ENCODE peak calls at places on chromosome 15, in four cellular contexts. T is fibroblast of lung, G is upper lobe of right lung, M is GM06990. W is an unnamed sample.

GRCh38 chr15:52136471-52136993 is 24.0 kb upstream of the BCL2L10 start:
- DNase-seq in M (no peak), G (no peak), T (no peak), W (no peak)

GRCh38 chr15:70855764-70856163 is 1.8 kb upstream of the LARP6 start:
- DNase-seq in G (no peak), T (no peak), M (peak), W (peak)

GRCh38 chr15:97978408-97979130 is 18.1 kb downstream of the ARRDC4 start:
- DNase-seq in M (no peak), G (no peak), T (peak), W (no peak)

GRCh38 chr15:48040166-48040817 is 80.5 kb upstream of the SLC24A5 start:
- DNase-seq in T (peak), G (no peak), M (no peak), W (no peak)

GRCh38 chr15:101185770-101186169 is 66.1 kb downstream of the CHSY1 start:
- DNase-seq in M (no peak), G (no peak), T (no peak), W (no peak)

GRCh38 chr15:43792761-43793493 is 807 bp downstream of the SERF2 start:
- DNase-seq in M (no peak), T (peak), G (peak), W (peak)

GRCh38 chr15:43469867-43470266 is 23.1 kb downstream of the TP53BP1 start:
- DNase-seq in T (peak), M (no peak), G (no peak), W (no peak)

GRCh38 chr15:79339588-79340314 is 28.8 kb downstream of the TMED3 start:
- DNase-seq in M (no peak), T (peak), G (no peak), W (peak)

GRCh38 chr15:69760890-69761568 is 308.4 kb downstream of the RPLP1 start:
- DNase-seq in M (peak), G (no peak), T (peak), W (peak)

GRCh38 chr15:41281236-41281635 is 50.2 kb downstream of the CHP1 start:
- DNase-seq in T (peak), G (no peak), M (no peak), W (no peak)

GRCh38 chr15:98113357-98113756 is 152.9 kb downstream of the ARRDC4 start:
- DNase-seq in G (no peak), T (no peak), M (no peak), W (no peak)

GRCh38 chr15:70361106-70361505 is 263.4 kb upstream of the TLE3 start:
- DNase-seq in T (no peak), M (no peak), G (no peak), W (no peak)

DNA sequence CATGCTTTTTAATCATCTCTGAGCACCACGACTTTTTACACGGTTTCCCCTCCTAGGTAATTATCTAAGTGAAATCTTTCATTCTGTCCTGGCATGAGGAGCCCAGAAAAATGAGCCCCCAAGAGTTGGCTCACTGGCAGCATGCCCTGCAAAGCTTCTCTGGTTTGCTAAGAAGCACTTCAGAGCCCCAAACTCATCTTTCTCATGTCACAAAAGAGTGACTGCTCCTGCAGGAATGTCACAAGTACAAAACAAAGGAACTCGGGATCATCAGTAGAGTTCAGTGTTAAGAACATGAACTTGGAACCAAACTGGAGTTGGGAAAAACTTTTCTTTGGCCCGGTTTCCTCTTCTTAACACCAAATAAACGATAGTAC is 123.9 kb downstream of the FOXB1 start:
- DNase-seq in T (peak), G (no peak), M (no peak), W (no peak)
- H3K4me3 ChIP-seq in T (peak), G (peak), M (peak), W (peak)

DNA sequence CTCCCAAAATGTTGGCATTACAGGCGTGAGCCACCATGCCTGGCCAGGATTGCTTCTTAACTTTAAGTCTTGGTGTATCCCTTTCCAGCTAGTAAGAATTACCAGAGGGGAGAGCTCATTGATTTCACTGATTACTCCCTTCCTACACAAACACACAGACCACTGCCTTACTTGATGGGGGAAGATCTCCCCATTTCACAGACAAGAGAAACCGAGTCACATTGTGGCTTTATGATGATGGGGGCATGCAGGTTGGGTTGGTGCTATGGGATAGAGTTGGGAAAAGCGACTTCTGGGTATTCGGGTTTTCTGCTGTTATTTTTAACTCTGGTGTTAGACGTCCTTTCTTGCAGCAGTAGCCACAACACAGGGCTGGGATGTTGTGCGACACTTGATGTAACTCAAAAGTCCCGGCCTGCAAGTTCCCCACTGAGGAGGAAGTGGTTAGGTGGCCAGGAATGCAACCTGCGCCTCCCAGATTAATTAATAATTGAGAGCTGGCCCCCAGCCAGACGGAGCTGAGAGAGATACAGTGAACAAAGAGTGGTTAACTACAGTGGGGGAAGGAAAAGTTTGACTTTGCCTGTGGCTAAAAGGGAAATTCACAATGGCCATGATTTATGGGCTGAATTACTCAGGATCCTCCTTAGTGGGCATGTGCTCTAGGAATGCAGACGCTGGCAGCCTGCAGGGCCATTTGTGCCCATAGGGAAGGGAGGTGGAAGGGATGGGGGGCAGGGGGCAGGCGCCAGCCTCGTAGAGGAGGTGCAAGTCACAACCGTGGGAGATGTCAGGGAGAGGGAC is 63.6 kb downstream of the SMAD6 start:
- DNase-seq in T (peak), G (peak), M (no peak), W (peak)
- H3K4me3 ChIP-seq in T (no peak), G (no peak), M (no peak), W (no peak)

DNA sequence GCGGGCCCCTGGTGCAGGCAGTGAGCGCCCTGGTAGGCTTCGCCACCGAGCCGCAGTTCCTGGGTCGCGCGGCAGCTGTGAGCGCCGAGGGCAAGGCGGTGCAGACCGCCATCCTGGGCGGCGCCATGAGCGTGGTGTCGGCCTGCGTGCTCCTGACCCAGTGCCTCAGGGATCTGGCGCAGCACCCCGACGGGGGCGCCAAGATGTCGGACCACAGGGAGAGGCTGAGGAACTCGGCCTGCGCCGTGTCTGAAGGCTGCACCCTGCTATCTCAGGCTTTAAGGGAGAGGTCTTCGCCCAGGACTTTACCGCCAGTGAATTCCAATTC is 2.3 kb downstream of the TLNRD1 start:
- DNase-seq in T (no peak), G (no peak), M (peak), W (no peak)
- H3K4me3 ChIP-seq in T (peak), G (peak), M (peak), W (no peak)

GRCh38 chr15:90230610-90231009 is 3.1 kb downstream of the CIB1 start:
- DNase-seq in T (no peak), G (no peak), M (no peak), W (no peak)
- H3K4me3 ChIP-seq in T (no peak), G (no peak), M (peak), W (peak)

DNA sequence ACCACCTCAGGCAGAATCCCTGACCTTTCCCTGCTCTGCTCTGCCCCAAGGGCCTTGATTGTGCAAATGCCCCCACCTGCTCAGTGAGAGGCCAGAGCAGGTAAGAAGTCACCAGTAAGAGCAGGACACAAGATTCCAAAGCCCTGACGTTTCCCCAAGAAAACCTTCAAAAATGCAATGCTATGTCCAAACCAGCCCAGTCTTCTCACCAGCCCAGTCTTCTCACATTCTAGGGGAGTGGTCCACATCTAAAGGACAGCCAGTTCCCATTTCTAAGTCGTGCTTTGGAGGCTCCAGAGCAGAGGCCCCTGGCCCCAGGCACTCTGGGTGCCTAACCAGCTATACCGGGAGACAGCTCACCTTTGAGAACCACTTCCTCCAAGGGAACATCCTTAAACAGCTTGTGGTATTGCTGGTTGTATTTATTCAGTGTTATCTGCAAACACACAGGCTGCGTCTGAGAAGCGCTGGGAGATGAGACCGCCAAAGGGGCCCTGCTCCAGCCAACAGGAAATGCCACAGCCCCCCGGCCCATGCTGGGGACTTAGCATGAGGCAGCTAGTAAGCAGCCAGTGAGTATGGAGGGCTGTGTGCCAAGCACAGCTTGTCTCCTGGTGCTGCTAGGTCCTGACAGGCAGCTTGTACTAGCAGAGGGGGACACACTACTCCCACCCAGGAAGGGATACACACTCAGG is 29.3 kb downstream of the GRAMD2A start:
- DNase-seq in M (no peak), G (peak), T (peak), W (no peak)
- H3K4me3 ChIP-seq in M (no peak), G (no peak), T (no peak), W (no peak)

GRCh38 chr15:73991260-73991659 is 835 bp downstream of the STOML1 start:
- DNase-seq in T (peak), G (peak), M (no peak), W (no peak)
- H3K4me3 ChIP-seq in T (peak), G (peak), M (peak), W (peak)

DNA sequence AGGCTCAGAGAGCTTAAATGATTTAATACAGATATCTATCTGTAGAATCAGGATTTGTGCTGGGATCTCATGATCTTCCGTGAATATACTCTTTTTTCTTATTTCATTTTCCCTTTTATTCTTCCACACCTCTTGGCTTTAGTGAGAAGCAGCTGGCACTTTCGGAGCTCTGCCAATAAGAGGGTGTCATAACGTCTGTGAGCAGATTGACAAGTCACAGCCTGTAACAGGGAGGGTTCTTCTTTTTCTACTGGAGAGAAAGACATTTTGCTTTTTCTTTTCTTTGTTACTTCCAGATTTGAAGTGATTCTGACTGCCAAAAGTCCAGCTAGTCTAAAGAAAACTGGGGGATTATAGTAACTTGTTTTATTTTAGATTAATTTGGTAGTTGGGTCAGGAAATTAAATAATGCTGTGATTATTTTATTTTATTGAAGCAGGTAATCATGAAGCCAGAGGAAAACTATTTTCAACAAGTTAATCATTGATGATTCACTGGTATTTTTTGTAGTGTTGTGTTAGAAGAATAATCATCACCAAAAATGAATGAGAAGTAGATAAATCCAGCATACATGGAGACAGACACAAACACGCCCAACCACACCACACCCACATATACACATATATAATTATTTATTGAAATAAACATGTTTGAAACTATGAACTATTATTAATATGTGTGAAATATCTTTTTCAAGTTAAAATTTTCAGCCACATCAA is 69.8 kb downstream of the TNFAIP8L3 start:
- DNase-seq in G (no peak), T (peak), M (no peak), W (no peak)
- H3K4me3 ChIP-seq in G (no peak), T (no peak), M (no peak), W (no peak)

GRCh38 chr15:66615175-66615495 is 49.3 kb upstream of the LCTL start:
- DNase-seq in G (no peak), M (no peak), T (no peak), W (no peak)

GRCh38 chr15:66617137-66618090 is 51.6 kb upstream of the LCTL start:
- DNase-seq in G (peak), M (peak), T (peak), W (peak)

GRCh38 chr15:66614456-66615174 is 48.8 kb upstream of the LCTL start:
- DNase-seq in T (no peak), G (no peak), M (no peak), W (no peak)

GRCh38 chr15:66613743-66614142 is 47.9 kb upstream of the LCTL start:
- DNase-seq in T (no peak), M (no peak), G (no peak), W (no peak)

GRCh38 chr15:66615846-66616245 is 50.0 kb upstream of the LCTL start:
- DNase-seq in G (no peak), T (no peak), M (no peak), W (no peak)
- H3K4me3 ChIP-seq in G (no peak), T (no peak), M (no peak), W (no peak)

GRCh38 chr15:65077981-65078352 is 1.4 kb downstream of the KBTBD13 start:
- DNase-seq in G (peak), T (peak), M (peak), W (peak)
- H3K4me3 ChIP-seq in G (no peak), T (no peak), M (no peak), W (no peak)